ENCODE peak calls at places on chromosome 4, in six cellular contexts. L is IMR-90, J is mesenchymal stem cell, V is mesendoderm, B is H1, Q is neuronal stem cell. C is an unnamed sample.

GRCh38 chr4:103786014-103786413 is 66.2 kb upstream of the TACR3 start:
- DNase-seq in L (no peak), J (peak; percentile 34), Q (peak; percentile 21), V (peak; percentile 88), B (no peak), C (peak; percentile 84)

GRCh38 chr4:675980-676870 is 1.9 kb downstream of the MYL5 start:
- DNase-seq in Q (no peak), J (no peak), B (no peak), L (no peak), V (no peak), C (peak; percentile 94)

GRCh38 chr4:139559692-139560091 is 3.7 kb upstream of the SETD7 start:
- DNase-seq in L (no peak), B (no peak), Q (no peak), V (peak; percentile 50), J (peak; percentile 37), C (no peak)

GRCh38 chr4:187075514-187075913 is 351.9 kb upstream of the FAT1 start:
- DNase-seq in Q (no peak), J (no peak), V (no peak), B (no peak), L (peak; percentile 22), C (no peak)

GRCh38 chr4:67571975-67572374 is 13.4 kb downstream of the STAP1 start:
- DNase-seq in Q (no peak), V (no peak), J (no peak), L (no peak), B (no peak), C (no peak)

GRCh38 chr4:31097999-31098398 is 377.8 kb downstream of the PCDH7 start:
- DNase-seq in B (no peak), Q (no peak), L (no peak), J (no peak), V (no peak), C (no peak)

GRCh38 chr4:158636619-158637018 is 35.1 kb downstream of the C4orf46 start:
- DNase-seq in V (no peak), B (no peak), J (no peak), L (no peak), Q (no peak), C (no peak)

GRCh38 chr4:24642941-24643628 is 58.7 kb upstream of the DHX15 start:
- DNase-seq in Q (no peak), J (peak; percentile 25), B (no peak), L (peak; percentile 85), V (peak; percentile 71), C (peak; percentile 49)

GRCh38 chr4:87530868-87531267 is 1.7 kb upstream of the SPARCL1 start:
- DNase-seq in L (peak; percentile 27), B (no peak), V (no peak), Q (no peak), J (no peak), C (no peak)

GRCh38 chr4:185421366-185422124 is 4.2 kb downstream of the UFSP2 start:
- DNase-seq in V (no peak), Q (no peak), B (no peak), L (peak; percentile 68), J (peak; percentile 73), C (no peak)

GRCh38 chr4:166460769-166461550 is 587.9 kb downstream of the TLL1 start:
- DNase-seq in L (no peak), J (no peak), B (no peak), Q (no peak), V (no peak), C (no peak)

GRCh38 chr4:56086073-56086521 is 137.4 kb downstream of the CEP135 start:
- DNase-seq in V (peak; percentile 34), L (no peak), B (peak; percentile 19), Q (no peak), J (peak; percentile 4), C (peak; percentile 12)

GRCh38 chr4:7000421-7001176 is 42.6 kb upstream of the TADA2B start:
- DNase-seq in B (no peak), L (no peak), V (no peak), J (no peak), Q (no peak), C (no peak)

GRCh38 chr4:181350578-181351420 is 892.4 kb upstream of the TENM3 start:
- DNase-seq in B (peak; percentile 9), Q (peak; percentile 48), V (peak; percentile 69), J (no peak), L (no peak), C (no peak)

GRCh38 chr4:80058740-80059139 is 14.3 kb downstream of the ANTXR2 start:
- DNase-seq in L (peak; percentile 24), V (peak; percentile 29), J (peak; percentile 69), Q (no peak), B (no peak), C (peak; percentile 6)

GRCh38 chr4:73831569-73831968 is 4.9 kb upstream of the CXCL6 start:
- DNase-seq in Q (no peak), B (no peak), L (no peak), J (no peak), V (no peak), C (no peak)

GRCh38 chr4:61638600-61638999 is 438.5 kb downstream of the ADGRL3 start:
- DNase-seq in V (no peak), L (peak; percentile 88), J (peak; percentile 86), B (no peak), Q (no peak), C (no peak)

DNA sequence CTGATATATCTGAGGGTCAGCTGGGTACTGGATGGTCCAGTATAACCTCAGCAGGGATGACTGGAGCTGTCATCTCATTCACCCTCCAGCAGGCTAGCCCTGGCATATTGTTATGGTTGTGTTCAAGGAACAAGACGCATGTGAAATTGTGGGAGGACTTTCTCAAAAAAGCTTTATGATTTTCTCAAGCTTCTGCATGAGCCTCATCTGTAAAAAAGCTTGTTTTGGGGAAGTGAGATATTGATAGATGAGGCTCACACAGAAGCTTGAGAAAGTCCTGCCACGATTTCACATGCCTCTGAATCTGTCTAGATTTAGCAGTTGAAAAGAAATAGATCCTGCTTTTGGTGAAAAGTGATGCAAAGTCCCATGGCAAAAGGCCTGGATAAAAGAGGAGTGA is 93.4 kb downstream of the SPCS3 start:
- DNase-seq in Q (no peak), J (no peak), V (no peak), L (no peak), B (no peak), C (no peak)
- H3K79me1 ChIP-seq in Q (no peaks in the 10 kb centered on the region), J (no peaks in the 10 kb centered on the region), V (no peaks in the 10 kb centered on the region), L (no peaks in the 10 kb centered on the region), B (no peaks in the 10 kb centered on the region), C (no peaks in the 10 kb centered on the region)

GRCh38 chr4:1758306-1759121 is 34.6 kb upstream of the FGFR3 start:
- DNase-seq in V (no peak), J (no peak), L (no peak), B (no peak), Q (no peak), C (no peak)

GRCh38 chr4:1760521-1761001 is 32.5 kb upstream of the FGFR3 start:
- DNase-seq in V (no peak), J (no peak), Q (no peak), B (no peak), L (no peak), C (no peak)

GRCh38 chr4:1757836-1758235 is 35.3 kb upstream of the FGFR3 start:
- DNase-seq in L (no peak), V (no peak), Q (no peak), B (no peak), J (no peak), C (no peak)

GRCh38 chr4:1759818-1760223 is 33.3 kb upstream of the FGFR3 start:
- DNase-seq in J (no peak), B (no peak), L (no peak), V (no peak), Q (no peak), C (no peak)

GRCh38 chr4:1759170-1759817 is 33.8 kb upstream of the FGFR3 start:
- DNase-seq in Q (no peak), J (no peak), V (no peak), B (no peak), L (no peak), C (no peak)
- H3K4me3 ChIP-seq in Q (no peak overlapping the region), J (no peak overlapping the region), V (no peak overlapping the region), B (no peak overlapping the region), L (no peak overlapping the region), C (no peak overlapping the region)

GRCh38 chr4:123616970-123617392 is 220.4 kb downstream of the SPRY1 start:
- DNase-seq in J (peak; percentile 94), Q (no peak), B (no peak), V (peak; percentile 74), L (no peak), C (peak; percentile 42)
- H3K27ac ChIP-seq in J (no peak overlapping the region), Q (no peak overlapping the region), B (no peak overlapping the region), V (no peak overlapping the region), L (no peak overlapping the region), C (no peak overlapping the region)

DNA sequence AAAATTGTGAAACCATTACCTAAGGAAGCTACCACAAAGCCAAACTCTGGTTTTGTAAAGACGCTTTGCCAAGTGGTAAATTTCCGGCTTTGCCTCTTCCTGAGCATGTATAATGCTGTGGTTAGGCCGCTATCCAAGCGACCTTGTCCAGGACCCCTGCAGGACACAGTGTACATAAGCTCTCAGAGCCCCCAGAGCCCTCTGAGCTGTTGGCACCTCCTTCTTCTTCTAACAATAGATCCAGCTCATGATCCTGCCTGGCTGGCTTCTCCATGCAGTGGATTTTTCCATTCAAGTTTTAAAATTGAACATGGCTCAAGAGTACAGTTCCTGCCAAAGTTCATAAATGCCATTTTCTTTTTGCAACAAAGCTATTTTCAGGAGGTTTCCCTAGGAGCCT is 326.7 kb downstream of the MAPK10 start:
- DNase-seq in Q (no peak), B (no peak), V (no peak), J (peak; percentile 81), L (peak; percentile 41), C (no peak)
- H3K79me1 ChIP-seq in Q (no peaks in the 10 kb centered on the region), B (no peaks in the 10 kb centered on the region), V (no peaks in the 10 kb centered on the region), J (no peaks in the 10 kb centered on the region), L (no peaks in the 10 kb centered on the region), C (peaks cover 9% of the 10 kb centered on the region)

C was measured in trophoblast cell.